ENCODE peak calls at places on chromosomes 11 and 22, in four cellular contexts. S is GM12878, R is K562, O is SK-N-SH. M is an unnamed sample.

GRCh38 chr11:92711913-92712312 is 257.5 kb upstream of the MTNR1B start:
- DNase-seq in S (no peak), R (no peak), O (no peak), M (no peak)

GRCh38 chr11:38759394-38759793 is 2161.4 kb upstream of the RAG2 start:
- DNase-seq in S (no peak), R (no peak), O (no peak), M (no peak)

GRCh38 chr11:75734491-75735180 is 17.0 kb downstream of the MOGAT2 start:
- DNase-seq in S (no peak), R (no peak), O (no peak), M (no peak)

GRCh38 chr11:124194696-124195418 is 11.7 kb downstream of the OR10D3 start:
- DNase-seq in S (peak; percentile 9), R (peak; percentile 65), O (peak; percentile 64), M (peak; percentile 18)

GRCh38 chr11:87030458-87031054 is 7.2 kb upstream of the TMEM135 start:
- DNase-seq in S (no peak), R (no peak), O (no peak), M (no peak)

GRCh38 chr11:110747531-110747930 is 35.3 kb upstream of the ARHGAP20 start:
- DNase-seq in S (no peak), R (no peak), O (no peak), M (no peak)

GRCh38 chr11:134401825-134402809 is 9.9 kb downstream of the B3GAT1 start:
- DNase-seq in S (no peak), R (no peak), O (no peak), M (no peak)

GRCh38 chr11:1888811-1889526 is 2.7 kb downstream of the PRR33 start:
- DNase-seq in S (no peak), R (no peak), O (peak; percentile 29), M (no peak)

GRCh38 chr11:19352736-19353110 is 112.0 kb upstream of the E2F8 start:
- DNase-seq in S (no peak), R (no peak), O (no peak), M (no peak)

GRCh38 chr11:84981296-84981695 is 645.8 kb downstream of the DLG2 start:
- DNase-seq in S (no peak), R (no peak), O (no peak), M (no peak)

GRCh38 chr11:114501901-114502300 is 57.8 kb downstream of the NXPE1 start:
- DNase-seq in S (no peak), R (no peak), O (no peak), M (no peak)

GRCh38 chr11:71206186-71206585 is 46.2 kb downstream of the SHANK2 start:
- DNase-seq in S (no peak), R (no peak), O (no peak), M (no peak)

GRCh38 chr22:22787805-22788459 is 99.7 kb upstream of the IGLL5 start:
- DNase-seq in S (no peak), R (peak; percentile 97), O (peak; percentile 66), M (peak; percentile 52)

GRCh38 chr11:48109046-48109666 is 107.5 kb upstream of the OR4B1 start:
- DNase-seq in S (no peak), R (peak; percentile 50), O (no peak), M (peak; percentile 71)

GRCh38 chr11:7449196-7449840 is 36.0 kb upstream of the OLFML1 start:
- DNase-seq in S (no peak), R (no peak), O (no peak), M (no peak)

GRCh38 chr11:35389897-35390462 is 29.4 kb downstream of the SLC1A2 start:
- DNase-seq in S (peak; percentile 17), R (no peak), O (no peak), M (no peak)

GRCh38 chr11:44377914-44378321 is 68.0 kb upstream of the ALX4 start:
- DNase-seq in S (no peak), R (peak; percentile 36), O (no peak), M (no peak)

GRCh38 chr11:22169833-22170232 is 23.1 kb upstream of the ANO5 start:
- DNase-seq in S (no peak), R (no peak), O (no peak), M (no peak)

GRCh38 chr11:882593-882992 is 28.0 kb downstream of the CHID1 start:
- DNase-seq in S (no peak), R (no peak), O (no peak), M (no peak)

GRCh38 chr22:38657248-38657909 is 941 bp downstream of the CBY1 start:
- DNase-seq in S (no peak), R (peak; percentile 17), O (peak; percentile 31), M (no peak)

GRCh38 chr11:103953797-103954495 is 82.5 kb upstream of the DDI1 start:
- DNase-seq in S (no peak), R (no peak), O (no peak), M (no peak)

GRCh38 chr11:12592283-12592682 is 81.9 kb upstream of the TEAD1 start:
- DNase-seq in S (no peak), R (no peak), O (no peak), M (no peak)

GRCh38 chr11:75520688-75521087 is 5.1 kb downstream of the GDPD5 start:
- DNase-seq in S (no peak), R (no peak), O (no peak), M (no peak)

GRCh38 chr11:60288531-60288930 is 8.1 kb downstream of the MS4A4A start:
- DNase-seq in S (no peak), R (no peak), O (no peak), M (no peak)

GRCh38 chr22:39600491-39601179 is 30.1 kb downstream of the CACNA1I start:
- DNase-seq in S (no peak), R (no peak), O (no peak), M (no peak)

GRCh38 chr11:2666828-2667570 is 32.8 kb downstream of the KCNQ1OT1 start:
- DNase-seq in S (no peak), R (no peak), O (no peak), M (no peak)

GRCh38 chr11:4645974-4646373 is 2.2 kb downstream of the OR51E1 start:
- DNase-seq in S (no peak), R (no peak), O (no peak), M (no peak)

GRCh38 chr11:116073854-116074837 is 569.9 kb upstream of the CADM1 start:
- DNase-seq in S (peak; percentile 82), R (no peak), O (no peak), M (no peak)

GRCh38 chr11:101945418-101945817 is 29.1 kb upstream of the ANGPTL5 start:
- DNase-seq in S (no peak), R (no peak), O (no peak), M (no peak)

GRCh38 chr22:46684706-46685105 is 53.3 kb downstream of the CERK start:
- DNase-seq in S (peak; percentile 40), R (no peak), O (no peak), M (no peak)

GRCh38 chr11:122421684-122422083 is 233.8 kb upstream of the UBASH3B start:
- DNase-seq in S (no peak), R (no peak), O (no peak), M (peak; percentile 9)

GRCh38 chr11:100687630-100688395 is 725 bp downstream of the ARHGAP42 start:
- DNase-seq in S (no peak), R (peak; percentile 53), O (peak; percentile 47), M (peak; percentile 60)

DNA sequence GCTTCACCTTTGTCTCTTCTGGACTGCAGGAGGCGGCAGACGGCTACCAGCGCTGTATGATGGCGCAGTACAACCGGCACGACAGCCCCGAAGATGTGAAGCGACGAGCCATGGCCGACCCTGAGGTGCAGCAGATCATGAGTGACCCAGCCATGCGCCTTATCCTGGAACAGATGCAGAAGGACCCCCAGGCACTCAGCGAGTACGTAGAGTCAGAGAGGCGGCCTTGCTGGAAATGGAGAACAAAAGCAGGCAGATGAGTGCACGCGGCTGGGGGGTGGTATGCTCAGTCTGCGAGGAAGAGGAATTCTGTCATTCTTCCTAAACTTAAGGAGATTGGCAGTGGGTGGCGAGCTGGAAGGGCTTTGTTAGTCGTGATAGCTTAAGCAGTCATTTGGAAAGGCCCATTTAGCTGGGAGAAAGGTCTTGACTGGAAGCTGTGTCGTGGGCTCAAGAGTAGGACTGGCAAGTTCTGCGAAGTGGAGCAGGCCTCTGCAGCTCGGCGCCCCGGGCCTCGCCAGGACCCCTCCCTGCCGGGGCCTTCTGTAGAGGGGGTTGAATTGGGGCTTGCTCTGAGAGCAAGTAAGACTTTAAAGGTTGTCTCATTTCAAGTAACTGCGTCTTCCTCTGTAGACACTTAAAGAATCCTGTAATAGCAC is 3.0 kb upstream of the FERMT3 start:
- DNase-seq in S (no peak), R (no peak), O (no peak), M (no peak)
- TF ChIP-seq EP300 in S (no peak), R (no peak), O (no peak), M (no peak)

GRCh38 chr22:43534916-43535315 is 123.1 kb downstream of the MPPED1 start:
- DNase-seq in S (no peak), R (no peak), O (no peak), M (no peak)
- H3K4me1 ChIP-seq in S (no peaks in the 10 kb centered on the region), R (no peaks in the 10 kb centered on the region), O (no peaks in the 10 kb centered on the region), M (no peaks in the 10 kb centered on the region)

DNA sequence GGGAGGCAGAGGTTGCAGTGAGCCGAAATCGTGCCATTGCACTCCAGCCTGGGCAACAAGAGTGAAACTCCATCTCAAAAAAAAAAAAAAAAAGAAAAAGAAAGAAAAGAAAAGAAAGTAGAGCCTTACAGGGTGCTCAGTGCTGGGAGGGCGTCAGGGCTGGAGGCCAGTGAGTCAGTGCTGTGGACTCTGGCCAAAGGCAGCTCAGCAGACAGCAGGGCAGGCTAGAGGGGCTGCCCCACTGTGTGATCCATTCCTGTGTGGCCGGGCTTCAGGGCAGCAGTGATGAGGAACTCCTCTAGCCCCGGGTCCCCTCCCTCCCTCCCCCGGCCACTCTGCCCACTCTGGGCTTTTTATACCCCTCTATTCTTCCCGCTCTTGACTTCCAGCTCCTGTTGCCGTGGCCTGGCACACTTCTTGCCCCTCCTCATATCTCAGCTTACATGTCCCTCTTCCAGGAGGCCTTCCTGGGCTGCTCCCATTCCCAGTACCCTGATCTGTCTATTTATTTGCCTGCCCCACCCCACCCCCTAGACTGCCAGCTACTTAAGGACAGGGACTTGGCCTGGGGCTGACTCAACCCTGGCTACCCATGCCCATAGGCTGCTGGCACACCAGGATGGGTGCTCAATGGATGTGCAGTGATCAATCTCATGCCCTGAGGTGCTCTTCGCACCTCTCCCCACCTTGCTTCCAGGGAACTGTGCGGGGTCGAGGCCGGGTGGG is 10.1 kb downstream of the SYT12 start:
- DNase-seq in S (no peak), R (no peak), O (no peak), M (peak; percentile 60)
- TF ChIP-seq RCOR1 in S (no peak), R (no peak), O (no peak), M (no peak)

GRCh38 chr22:31090217-31091085 is 9.3 kb downstream of the SMTN start:
- DNase-seq in S (no peak), R (no peak), O (peak; percentile 24), M (no peak)
- TF ChIP-seq EP300 in S (no peak), R (no peak), O (no peak), M (no peak)

M was measured in A549.